ENCODE peak calls at places on chromosomes 1 and 21, in nine cellular contexts. F is testis, U is Karpas-422, D is colonic mucosa, C is mesendoderm, L is tibial artery, B is fibroblast of lung, Y is psoas muscle, E is lower lobe of right lung. S is an unnamed sample.
A peak's percentile ranks its signal among the peaks of the same experiment; 100 is the strongest.

GRCh38 chr21:34186119-34186719 is 112.8 kb downstream of the MRPS6 start:
- DNase-seq in C (no peak), B (peak; percentile 30), Y (no peak), L (peak; percentile 54), U (no peak), D (no peak), F (no peak), E (no peak), S (no peak)

GRCh38 chr1:72166426-72166825 is 115.9 kb downstream of the NEGR1 start:
- DNase-seq in F (no peak), L (no peak), D (no peak), C (no peak), B (no peak), U (no peak), Y (no peak), E (no peak), S (no peak)

GRCh38 chr21:27035791-27036190 is 68.9 kb upstream of the ADAMTS5 start:
- DNase-seq in F (no peak), D (no peak), B (no peak), Y (no peak), C (no peak), E (no peak), L (no peak), U (no peak), S (no peak)

GRCh38 chr1:158121604-158122254 is 59.0 kb upstream of the CD1D start:
- DNase-seq in F (peak; percentile 50), U (peak; percentile 83), L (no peak), D (peak; percentile 47), B (peak; percentile 36), Y (no peak), E (no peak), C (peak; percentile 85), S (peak; percentile 60)

GRCh38 chr1:2452583-2453315 is 23.3 kb upstream of the PLCH2 start:
- DNase-seq in B (peak; percentile 8), D (no peak), U (no peak), F (peak; percentile 33), L (no peak), E (no peak), C (no peak), Y (no peak), S (no peak)

GRCh38 chr21:42338730-42339715 is 11.8 kb downstream of the TFF2 start:
- DNase-seq in D (peak; percentile 16), C (no peak), L (no peak), F (peak; percentile 8), Y (no peak), B (no peak), E (no peak), U (no peak), S (no peak)

GRCh38 chr1:94660994-94661393 is 119.4 kb upstream of the F3 start:
- DNase-seq in F (no peak), Y (no peak), C (peak; percentile 94), E (no peak), B (peak; percentile 59), D (no peak), L (no peak), U (no peak), S (no peak)

GRCh38 chr1:218882454-218882853 is 291.2 kb upstream of the LYPLAL1 start:
- DNase-seq in U (no peak), E (no peak), B (no peak), L (no peak), D (no peak), F (no peak), Y (no peak), C (no peak), S (no peak)

GRCh38 chr21:35142036-35142825 is 93.1 kb upstream of the RUNX1 start:
- DNase-seq in L (no peak), D (no peak), U (no peak), F (no peak), C (no peak), Y (no peak), E (no peak), B (peak; percentile 69), S (no peak)

GRCh38 chr1:10722803-10723202 is 73.6 kb downstream of the CASZ1 start:
- DNase-seq in B (no peak), L (no peak), Y (no peak), U (no peak), E (no peak), F (no peak), D (no peak), C (no peak), S (no peak)
- H3K27ac ChIP-seq in B (no peak overlapping the region), L (no peak overlapping the region), Y (peak overlapping the region; percentile 91), U (no peak overlapping the region), E (peak overlapping the region; percentile 90), F (no peak overlapping the region), D (no peak overlapping the region), C (no peak overlapping the region), S (no peak overlapping the region)

GRCh38 chr1:89695847-89696246 is 62.9 kb downstream of the LRRC8C start:
- DNase-seq in C (no peak), E (no peak), Y (no peak), D (no peak), B (no peak), F (no peak), U (no peak), L (no peak), S (no peak)
- H3K4me1 ChIP-seq in C (no peaks in the 10 kb centered on the region), E (peaks cover 57% of the 10 kb centered on the region), Y (peaks cover 16% of the 10 kb centered on the region), D (no peaks in the 10 kb centered on the region), B (no peaks in the 10 kb centered on the region), F (peaks cover 9% of the 10 kb centered on the region), U (peaks cover 24% of the 10 kb centered on the region), L (peaks cover 5% of the 10 kb centered on the region), S (no peaks in the 10 kb centered on the region)

GRCh38 chr1:11493972-11494655 is 15.2 kb downstream of the DISP3 start:
- DNase-seq in B (no peak), F (no peak), U (no peak), L (no peak), C (no peak), E (no peak), D (no peak), Y (no peak), S (no peak)
- H3K27me3 ChIP-seq in B (no peaks in the 10 kb centered on the region), F (no peaks in the 10 kb centered on the region), U (no peaks in the 10 kb centered on the region), L (peaks cover 46% of the 10 kb centered on the region), C (no peaks in the 10 kb centered on the region), E (peaks cover 12% of the 10 kb centered on the region), D (no peaks in the 10 kb centered on the region), Y (peaks cover 18% of the 10 kb centered on the region), S (peaks cover 9% of the 10 kb centered on the region)

GRCh38 chr1:151611288-151611790 is 511 bp upstream of the SNX27 start:
- DNase-seq in B (peak; percentile 36), U (peak; percentile 50), D (no peak), E (peak; percentile 64), Y (peak; percentile 57), L (peak; percentile 73), C (peak; percentile 52), F (peak; percentile 30), S (no peak)
- H3K27ac ChIP-seq in B (peak overlapping the region; percentile 88), U (no peak overlapping the region), D (peak overlapping the region; percentile 85), E (peak overlapping the region; percentile 94), Y (peak overlapping the region; percentile 90), L (peak overlapping the region; percentile 98), C (no peak overlapping the region), F (peak overlapping the region; percentile 95), S (peak overlapping the region; percentile 73)

GRCh38 chr1:229690662-229691061 is 64.6 kb downstream of the URB2 start:
- DNase-seq in E (no peak), U (peak; percentile 22), C (no peak), F (no peak), Y (no peak), D (no peak), L (no peak), B (no peak), S (no peak)

GRCh38 chr1:229689273-229689672 is 63.2 kb downstream of the URB2 start:
- DNase-seq in L (no peak), C (no peak), F (no peak), E (peak; percentile 62), B (no peak), Y (no peak), U (peak; percentile 39), D (no peak), S (no peak)

GRCh38 chr1:229693124-229693523 is 67.1 kb downstream of the URB2 start:
- DNase-seq in Y (no peak), L (no peak), D (no peak), B (no peak), C (no peak), E (no peak), F (no peak), U (peak; percentile 53), S (peak; percentile 50)

GRCh38 chr1:229689915-229690314 is 63.9 kb downstream of the URB2 start:
- DNase-seq in B (no peak), E (no peak), F (no peak), L (no peak), U (peak; percentile 25), Y (no peak), D (no peak), C (no peak), S (peak; percentile 77)

DNA sequence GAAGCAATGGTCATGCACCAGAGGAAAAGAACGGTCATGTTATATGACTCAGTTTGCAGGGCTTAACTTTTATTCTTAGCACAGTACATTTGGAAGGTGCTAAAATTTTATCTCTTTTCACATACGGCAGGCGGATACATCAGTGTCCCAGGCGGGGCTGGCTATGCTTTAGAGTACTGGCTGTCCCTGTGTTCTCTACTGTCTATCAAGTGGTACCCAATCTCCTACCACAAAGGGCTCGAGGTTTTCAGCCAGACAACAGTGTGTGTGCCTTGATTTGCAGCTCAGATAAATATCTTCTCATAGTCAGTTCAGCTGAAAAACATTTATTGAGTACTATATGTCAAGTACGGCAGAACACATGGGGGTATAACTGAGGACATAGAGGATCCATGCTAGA is 65.3 kb downstream of the URB2 start:
- DNase-seq in F (no peak), L (no peak), C (no peak), E (no peak), U (no peak), B (no peak), D (no peak), Y (no peak), S (no peak)
- H3K4me1 ChIP-seq in F (peaks cover 7% of the 10 kb centered on the region), L (no peaks in the 10 kb centered on the region), C (peaks cover 11% of the 10 kb centered on the region), E (no peaks in the 10 kb centered on the region), U (peaks cover 46% of the 10 kb centered on the region), B (no peaks in the 10 kb centered on the region), D (no peaks in the 10 kb centered on the region), Y (peaks cover 24% of the 10 kb centered on the region), S (peaks cover 30% of the 10 kb centered on the region)

GRCh38 chr1:26006710-26007109 is 8.8 kb upstream of the PAFAH2 start:
- DNase-seq in E (no peak), Y (no peak), B (no peak), D (no peak), U (no peak), L (no peak), C (no peak), F (no peak), S (no peak)

GRCh38 chr1:26012862-26013261 is 8.7 kb upstream of the EXTL1 start:
- DNase-seq in E (no peak), C (no peak), D (no peak), Y (no peak), U (no peak), F (no peak), L (no peak), B (no peak), S (no peak)

GRCh38 chr1:26014179-26014578 is 7.4 kb upstream of the EXTL1 start:
- DNase-seq in D (no peak), L (no peak), F (no peak), B (no peak), E (no peak), C (no peak), Y (no peak), U (no peak), S (no peak)

GRCh38 chr1:26015358-26015757 is 6.2 kb upstream of the EXTL1 start:
- DNase-seq in U (no peak), Y (no peak), L (peak; percentile 68), B (no peak), D (no peak), C (no peak), E (peak; percentile 81), F (no peak), S (no peak)

GRCh38 chr1:26010800-26011199 is 10.8 kb upstream of the EXTL1 start:
- DNase-seq in Y (no peak), D (no peak), U (no peak), B (no peak), C (no peak), F (no peak), E (no peak), L (no peak), S (no peak)
- H3K27me3 ChIP-seq in Y (no peaks in the 10 kb centered on the region), D (no peaks in the 10 kb centered on the region), U (no peaks in the 10 kb centered on the region), B (no peaks in the 10 kb centered on the region), C (no peaks in the 10 kb centered on the region), F (no peaks in the 10 kb centered on the region), E (no peaks in the 10 kb centered on the region), L (peaks cover 10% of the 10 kb centered on the region), S (peaks cover 7% of the 10 kb centered on the region)